ENCODE peak calls at places on chromosome 4, in seven cellular contexts. V is AG04450; Z is esophagus muscularis mucosa; T is cardiac muscle cell; Y is mesendoderm; Q is lower lobe of right lung; O is naive thymus-derived CD4-positive, alpha-beta T cell. R is an unnamed sample.

GRCh38 chr4:175705407-175705806 is 106.7 kb downstream of the GPM6A start:
- DNase-seq in Z (no peak), O (no peak), V (no peak), Y (peak; percentile 67), Q (no peak), T (peak; percentile 31), R (no peak)

GRCh38 chr4:105895324-105895608 is at the start of gene NPNT:
- DNase-seq in Y (no peak), V (no peak), Z (no peak), Q (no peak), O (no peak), T (peak; percentile 79), R (no peak)

GRCh38 chr4:26217429-26217828 is 103.4 kb upstream of the RBPJ start:
- DNase-seq in T (no peak), Q (no peak), V (no peak), Z (no peak), Y (no peak), O (no peak), R (no peak)

GRCh38 chr4:40200881-40201797 is 4.3 kb downstream of the RHOH start:
- DNase-seq in Y (no peak), Q (no peak), O (peak; percentile 72), T (no peak), Z (no peak), V (peak; percentile 63), R (peak; percentile 31)

GRCh38 chr4:73729534-73730165 is 10.7 kb upstream of the CXCL8 start:
- DNase-seq in O (no peak), T (peak; percentile 66), Z (no peak), Y (peak; percentile 74), V (peak; percentile 70), Q (peak; percentile 49), R (peak; percentile 88)

GRCh38 chr4:1211951-1212545 is 36.9 kb downstream of the CTBP1 start:
- DNase-seq in Z (no peak), Y (no peak), T (no peak), Q (peak; percentile 51), O (no peak), V (no peak), R (no peak)

GRCh38 chr4:152357206-152357605 is 178.7 kb downstream of the FBXW7 start:
- DNase-seq in T (no peak), O (no peak), Z (no peak), Q (peak; percentile 54), V (no peak), Y (no peak), R (peak; percentile 51)

GRCh38 chr4:95531141-95531540 is 17.6 kb downstream of the UNC5C start:
- DNase-seq in T (peak; percentile 37), Y (no peak), Z (no peak), O (no peak), V (no peak), Q (no peak), R (no peak)

GRCh38 chr4:120132935-120133334 is 66.3 kb upstream of the MAD2L1 start:
- DNase-seq in V (no peak), Q (no peak), T (no peak), O (no peak), Z (no peak), Y (no peak), R (peak; percentile 41)

GRCh38 chr4:125951275-125951887 is 636.6 kb downstream of the FAT4 start:
- DNase-seq in Y (no peak), T (no peak), V (peak; percentile 6), Q (no peak), O (no peak), Z (no peak), R (no peak)

GRCh38 chr4:153758136-153758535 is 1.7 kb downstream of the RNF175 start:
- DNase-seq in Q (no peak), T (no peak), V (no peak), Y (peak; percentile 78), Z (no peak), O (no peak), R (no peak)

GRCh38 chr4:78092850-78093249 is 35.7 kb downstream of the FRAS1 start:
- DNase-seq in V (no peak), T (no peak), Y (peak; percentile 39), O (no peak), Q (no peak), Z (no peak), R (no peak)

GRCh38 chr4:41560112-41560511 is 22.2 kb downstream of the LIMCH1 start:
- DNase-seq in T (no peak), V (no peak), Z (no peak), O (no peak), Q (no peak), Y (peak; percentile 20), R (no peak)

GRCh38 chr4:182354106-182354505 is 110.9 kb downstream of the TENM3 start:
- DNase-seq in Z (no peak), T (no peak), O (no peak), Q (no peak), Y (no peak), V (no peak), R (no peak)

GRCh38 chr4:186570193-186570996 is 15.0 kb upstream of the MTNR1A start:
- DNase-seq in Q (no peak), Z (no peak), V (peak; percentile 36), T (peak; percentile 32), Y (no peak), O (no peak), R (peak; percentile 62)

GRCh38 chr4:158865520-158866177 is 96.8 kb downstream of the FNIP2 start:
- DNase-seq in Z (no peak), V (no peak), T (no peak), Y (no peak), O (no peak), Q (no peak), R (no peak)

GRCh38 chr4:184588893-184589292 is 60.4 kb downstream of the CASP3 start:
- DNase-seq in V (no peak), Y (no peak), Q (no peak), O (no peak), Z (no peak), T (no peak), R (no peak)

GRCh38 chr4:1216869-1217294 is 32.0 kb downstream of the CTBP1 start:
- DNase-seq in Z (no peak), O (peak; percentile 51), V (no peak), Q (no peak), Y (no peak), T (no peak), R (no peak)

GRCh38 chr4:150206265-150206664 is 128.0 kb downstream of the DCLK2 start:
- DNase-seq in Q (no peak), T (no peak), V (no peak), Z (peak; percentile 10), Y (peak; percentile 14), O (no peak), R (no peak)

GRCh38 chr4:159107203-159107921 is 4.5 kb downstream of the RAPGEF2 start:
- DNase-seq in Z (no peak), V (no peak), Y (no peak), O (no peak), Q (no peak), T (no peak), R (peak; percentile 32)

GRCh38 chr4:142126890-142127497 is 490.6 kb downstream of the IL15 start:
- DNase-seq in T (peak; percentile 79), Z (no peak), V (peak; percentile 58), O (peak; percentile 60), Q (no peak), Y (peak; percentile 63), R (peak; percentile 78)

GRCh38 chr4:64341711-64342110 is 67.5 kb downstream of the TECRL start:
- DNase-seq in Z (no peak), O (no peak), V (no peak), Y (no peak), T (peak; percentile 89), Q (no peak), R (no peak)

GRCh38 chr4:81723927-81724587 is 252.3 kb upstream of the RASGEF1B start:
- DNase-seq in Y (no peak), Q (no peak), V (no peak), O (no peak), T (no peak), Z (no peak), R (peak; percentile 14)

GRCh38 chr4:43843501-43843900 is 605.1 kb downstream of the KCTD8 start:
- DNase-seq in Z (no peak), Y (peak; percentile 31), O (no peak), T (no peak), Q (no peak), V (no peak), R (no peak)

DNA sequence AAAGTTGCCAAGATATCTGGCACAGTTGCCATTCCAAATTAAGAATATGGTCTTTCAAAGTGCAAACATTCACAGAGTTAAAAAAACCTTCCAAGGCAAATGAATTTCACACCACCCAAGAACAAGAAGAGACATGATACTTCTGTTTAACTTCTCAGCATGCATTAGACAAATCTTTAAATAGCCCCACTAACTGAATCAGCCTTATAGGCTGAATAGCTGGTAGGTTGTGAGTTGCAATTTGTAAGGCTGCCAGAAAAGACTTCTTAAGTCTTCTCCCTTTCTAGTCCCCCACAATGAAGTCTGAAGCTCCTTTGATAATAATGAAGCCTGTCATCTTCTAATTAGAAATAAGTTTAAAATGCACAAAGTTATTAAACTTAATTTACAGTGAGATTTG is 95.6 kb downstream of the MAPK10 start:
- DNase-seq in V (no peak), Z (no peak), O (no peak), Y (no peak), T (peak; percentile 9), Q (no peak), R (peak; percentile 28)
- H3K4me3 ChIP-seq in V (no peak overlapping the region), Z (no peak overlapping the region), O (no peak overlapping the region), Y (no peak overlapping the region), T (no peak overlapping the region), Q (no peak overlapping the region), R (no peak overlapping the region)

DNA sequence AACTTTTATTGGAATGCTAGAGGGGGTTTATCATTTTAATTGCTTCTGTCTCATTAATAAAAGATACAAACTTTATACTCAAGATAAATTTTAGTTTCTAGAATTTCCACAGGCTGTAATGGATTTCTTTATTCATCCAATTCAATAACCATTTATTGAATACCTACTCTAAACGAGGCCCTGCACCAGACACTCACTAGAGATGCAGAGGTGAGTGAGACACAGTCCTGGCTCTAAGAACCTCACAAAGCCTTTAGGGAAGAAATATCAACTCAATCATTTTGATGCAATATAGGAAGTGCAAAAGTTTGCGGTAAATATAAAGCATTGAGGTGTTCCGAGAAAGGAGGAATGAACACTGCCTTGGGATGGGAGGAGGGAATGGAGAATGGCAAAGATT is 81.6 kb upstream of the SH3RF1 start:
- DNase-seq in Z (no peak), O (no peak), V (no peak), Y (no peak), Q (no peak), T (no peak), R (no peak)
- H3K4me3 ChIP-seq in Z (no peak overlapping the region), O (no peak overlapping the region), V (no peak overlapping the region), Y (no peak overlapping the region), Q (no peak overlapping the region), T (no peak overlapping the region), R (no peak overlapping the region)

GRCh38 chr4:55947254-55947882 is 1.4 kb upstream of the CEP135 start:
- DNase-seq in V (no peak), Q (no peak), T (no peak), Z (no peak), O (no peak), Y (no peak), R (no peak)
- H3K4me3 ChIP-seq in V (peak overlapping the region; percentile 49), Q (peak overlapping the region; percentile 74), T (no peak overlapping the region), Z (peak overlapping the region; percentile 81), O (peak overlapping the region; percentile 88), Y (no peak overlapping the region), R (no peak overlapping the region)

DNA sequence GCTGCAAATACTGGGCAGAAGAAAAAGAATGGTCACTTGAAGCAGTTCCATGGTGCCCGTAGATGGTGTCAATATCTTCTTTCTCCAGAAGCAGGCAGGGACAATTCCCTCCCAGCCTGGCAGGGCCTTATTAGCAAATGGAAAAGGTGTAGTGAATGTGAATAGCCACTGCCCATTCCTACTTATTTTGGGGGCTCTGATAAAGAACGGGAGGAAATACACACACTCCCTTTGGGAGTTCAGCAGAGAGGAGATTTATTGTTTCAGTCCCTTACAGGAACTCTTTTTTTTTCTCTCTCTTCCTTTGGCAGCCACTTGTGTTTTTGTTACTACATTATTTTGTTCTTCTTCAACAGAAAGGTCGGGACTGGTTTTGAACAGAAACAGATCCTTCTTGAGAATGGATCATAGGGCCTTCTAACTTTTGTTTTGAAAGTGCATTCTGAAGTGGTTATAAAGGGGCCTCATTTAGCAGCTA is at the start of gene EMCN:
- DNase-seq in Z (no peak), V (no peak), O (no peak), T (no peak), Q (no peak), Y (no peak), R (no peak)
- H3K4me3 ChIP-seq in Z (peak within 1 kb of the TSS; percentile 28), V (no peak within 1 kb of the TSS), O (no peak within 1 kb of the TSS), T (no peak within 1 kb of the TSS), Q (peak within 1 kb of the TSS; percentile 43), Y (no peak within 1 kb of the TSS), R (no peak within 1 kb of the TSS)